ENCODE peak calls at places on chromosomes 1 and 21, in five cellular contexts. P, O, G, V and Z are unnamed samples.

GRCh38 chr1:26038904-26039303 is 7.0 kb downstream of the SLC30A2 start:
- DNase-seq in P (no peak), G (no peak), V (no peak), O (no peak), Z (no peak)

GRCh38 chr1:163561570-163562295 is 240.0 kb downstream of the NUF2 start:
- DNase-seq in V (no peak), P (peak; percentile 38), O (no peak), G (peak; percentile 5), Z (no peak)

GRCh38 chr1:218330043-218330623 is 15.0 kb upstream of the TGFB2 start:
- DNase-seq in P (peak; percentile 54), O (no peak), V (no peak), G (no peak), Z (no peak)

GRCh38 chr1:112744019-112744578 is 29.0 kb upstream of the PPM1J start:
- DNase-seq in G (peak; percentile 46), O (no peak), P (no peak), V (no peak), Z (no peak)

GRCh38 chr21:42681296-42682206 is 28.1 kb downstream of the PDE9A start:
- DNase-seq in V (no peak), P (no peak), O (peak; percentile 25), G (no peak), Z (no peak)

GRCh38 chr1:53617382-53618217 is 121.4 kb downstream of the GLIS1 start:
- DNase-seq in P (no peak), O (no peak), G (no peak), V (no peak), Z (no peak)

GRCh38 chr21:29330797-29331196 is 32.1 kb downstream of the BACH1 start:
- DNase-seq in V (no peak), O (no peak), P (no peak), G (no peak), Z (no peak)

GRCh38 chr1:9101510-9102146 is 27.3 kb downstream of the GPR157 start:
- DNase-seq in V (no peak), G (peak; percentile 56), O (peak; percentile 72), P (peak; percentile 63), Z (no peak)

GRCh38 chr1:203169770-203170520 is 5.7 kb downstream of the MYBPH start:
- DNase-seq in V (no peak), O (no peak), P (no peak), G (no peak), Z (no peak)

GRCh38 chr1:53158900-53159299 is 16.5 kb upstream of the SLC1A7 start:
- DNase-seq in V (no peak), O (no peak), G (no peak), P (no peak), Z (no peak)

GRCh38 chr1:44675186-44675585 is 672 bp downstream of the ARMH1 start:
- DNase-seq in P (no peak), V (no peak), O (no peak), G (no peak), Z (no peak)

GRCh38 chr1:181514298-181515290 is 31.3 kb downstream of the CACNA1E start:
- DNase-seq in V (no peak), O (no peak), G (no peak), P (no peak), Z (no peak)

GRCh38 chr1:47755368-47755990 is 241.7 kb downstream of the TRABD2B start:
- DNase-seq in P (peak; percentile 27), V (no peak), O (no peak), G (peak; percentile 77), Z (peak; percentile 14)

GRCh38 chr1:204405988-204406387 is 5.6 kb downstream of the PPP1R15B start:
- DNase-seq in O (no peak), V (no peak), G (no peak), P (no peak), Z (no peak)

GRCh38 chr21:36454706-36455105 is 25.2 kb downstream of the CLDN14 start:
- DNase-seq in O (no peak), P (no peak), V (no peak), G (no peak), Z (no peak)

GRCh38 chr1:240190881-240191385 is 99.2 kb downstream of the FMN2 start:
- DNase-seq in G (no peak), V (no peak), P (peak; percentile 99), O (no peak), Z (no peak)

GRCh38 chr1:63592536-63593302 is 492 bp upstream of the PGM1 start:
- DNase-seq in P (peak; percentile 75), V (no peak), O (no peak), G (no peak), Z (no peak)

GRCh38 chr1:161314201-161314981 is at the start of gene SDHC:
- DNase-seq in G (peak; percentile 91), O (peak; percentile 94), V (peak; percentile 79), P (peak; percentile 92), Z (peak; percentile 90)

GRCh38 chr1:46394108-46394871 is at the start of gene FAAH:
- DNase-seq in G (peak; percentile 51), P (no peak), V (no peak), O (peak; percentile 90), Z (no peak)

GRCh38 chr1:184419734-184420161 is 32.9 kb downstream of the C1orf21 start:
- DNase-seq in G (no peak), P (no peak), O (no peak), V (no peak), Z (no peak)

GRCh38 chr1:68777850-68778249 is 281.0 kb upstream of the DEPDC1 start:
- DNase-seq in V (no peak), P (no peak), G (no peak), O (no peak), Z (no peak)

GRCh38 chr1:109912214-109912861 is 1.7 kb downstream of the CSF1 start:
- DNase-seq in V (no peak), G (no peak), O (no peak), P (no peak), Z (no peak)

GRCh38 chr1:54167422-54168139 is 14.8 kb upstream of the CDCP2 start:
- DNase-seq in P (peak; percentile 12), G (no peak), O (no peak), V (no peak), Z (no peak)

GRCh38 chr1:18109058-18109755 is 1.6 kb downstream of the IGSF21 start:
- DNase-seq in V (no peak), G (peak; percentile 28), P (no peak), O (no peak), Z (no peak)